ENCODE peak calls at places on chromosomes 4 and X, in six cellular contexts. A is sigmoid colon, O is stomach, C is breast epithelium, F is adrenal gland, W is Peyer's patch. I is an unnamed sample.

GRCh38 chr4:55069248-55069647 is 56.1 kb downstream of the KDR start:
- DNase-seq in A (no peak), O (no peak), C (no peak), F (no peak), W (no peak), I (no peak)

GRCh38 chrX:10615931-10616780 is 4.2 kb downstream of the MID1 start:
- DNase-seq in A (peak), O (peak), C (no peak), F (peak), W (peak), I (peak)

GRCh38 chr4:26753187-26753586 is 107.5 kb upstream of the STIM2 start:
- DNase-seq in A (no peak), O (no peak), C (no peak), F (no peak), W (no peak), I (no peak)

GRCh38 chr4:90792689-90793088 is 665.5 kb downstream of the CCSER1 start:
- DNase-seq in A (no peak), O (no peak), C (no peak), F (no peak), W (no peak), I (peak)

GRCh38 chr4:143375326-143376073 is 38.8 kb downstream of the GAB1 start:
- DNase-seq in A (no peak), O (no peak), C (no peak), F (peak), W (peak), I (peak)

GRCh38 chr4:176123710-176124407 is 58.2 kb downstream of the WDR17 start:
- DNase-seq in A (no peak), O (peak), C (no peak), F (peak), W (peak), I (peak)

GRCh38 chr4:148808416-148808815 is 366.2 kb upstream of the NR3C2 start:
- DNase-seq in A (no peak), O (no peak), C (no peak), F (no peak), W (no peak), I (no peak)

GRCh38 chrX:103817502-103817901 is 14.6 kb downstream of the RAB9B start:
- DNase-seq in A (no peak), O (no peak), C (no peak), F (no peak), W (no peak), I (peak)

GRCh38 chr4:74173321-74173720 is 15.4 kb downstream of the MTHFD2L start:
- DNase-seq in A (no peak), O (no peak), C (no peak), F (no peak), W (no peak), I (no peak)

GRCh38 chrX:108439961-108440696 is 491 bp downstream of the COL4A5 start:
- DNase-seq in A (no peak), O (no peak), C (no peak), F (peak), W (no peak), I (peak)

GRCh38 chr4:156321203-156321602 is 367.5 kb upstream of the CTSO start:
- DNase-seq in A (no peak), O (no peak), C (no peak), F (no peak), W (no peak), I (no peak)

GRCh38 chr4:75051431-75051830 is 118.5 kb downstream of the PARM1 start:
- DNase-seq in A (no peak), O (no peak), C (no peak), F (no peak), W (no peak), I (no peak)

GRCh38 chr4:16289872-16290554 is 63.7 kb upstream of the TAPT1 start:
- DNase-seq in A (no peak), O (no peak), C (no peak), F (no peak), W (no peak), I (peak)

GRCh38 chr4:825063-825968 is 613 bp downstream of the CPLX1 start:
- DNase-seq in A (peak), O (no peak), C (no peak), F (no peak), W (peak), I (peak)

GRCh38 chr4:185932491-185932890 is 120.5 kb upstream of the SORBS2 start:
- DNase-seq in A (no peak), O (no peak), C (no peak), F (no peak), W (no peak), I (no peak)

GRCh38 chr4:89161841-89162240 is 50.5 kb downstream of the TIGD2 start:
- DNase-seq in A (no peak), O (no peak), C (no peak), F (no peak), W (no peak), I (no peak)

GRCh38 chrX:139967300-139967699 is 2.0 kb upstream of the CXorf66 start:
- DNase-seq in A (no peak), O (no peak), C (no peak), F (no peak), W (no peak), I (peak)

GRCh38 chrX:19647731-19648588 is 132.7 kb upstream of the MAP3K15 start:
- DNase-seq in A (no peak), O (no peak), C (no peak), F (no peak), W (no peak), I (no peak)

GRCh38 chr4:18815779-18816173 is 794.2 kb upstream of the LCORL start:
- DNase-seq in A (no peak), O (no peak), C (no peak), F (no peak), W (no peak), I (no peak)

GRCh38 chr4:79964715-79965345 is 108.2 kb downstream of the ANTXR2 start:
- DNase-seq in A (peak), O (no peak), C (no peak), F (no peak), W (no peak), I (no peak)

GRCh38 chr4:151226004-151226932 is 50.7 kb upstream of the PRSS48 start:
- DNase-seq in A (no peak), O (no peak), C (no peak), F (no peak), W (no peak), I (no peak)

GRCh38 chrX:11273544-11273943 is 19.7 kb upstream of the AMELX start:
- DNase-seq in A (no peak), O (no peak), C (no peak), F (no peak), W (no peak), I (no peak)

GRCh38 chrX:20217906-20218305 is 48.8 kb downstream of the RPS6KA3 start:
- DNase-seq in A (no peak), O (no peak), C (no peak), F (no peak), W (no peak), I (peak)

GRCh38 chr4:102625232-102625930 is 124.2 kb downstream of the NFKB1 start:
- DNase-seq in A (no peak), O (peak), C (no peak), F (peak), W (peak), I (peak)

GRCh38 chr4:187417761-187418160 is 577.8 kb upstream of the ZFP42 start:
- DNase-seq in A (no peak), O (no peak), C (no peak), F (no peak), W (no peak), I (no peak)

GRCh38 chr4:2065106-2065930 is 6.2 kb downstream of the NAT8L start:
- DNase-seq in A (peak), O (no peak), C (no peak), F (no peak), W (no peak), I (no peak)

GRCh38 chr4:128355301-128355700 is 67.7 kb upstream of the PGRMC2 start:
- DNase-seq in A (no peak), O (no peak), C (no peak), F (peak), W (no peak), I (peak)

GRCh38 chrX:98362630-98363029 is 1478.9 kb downstream of the RPA4 start:
- DNase-seq in A (no peak), O (no peak), C (no peak), F (no peak), W (no peak), I (no peak)

GRCh38 chr4:152886201-152886600 is 49.9 kb upstream of the FHDC1 start:
- DNase-seq in A (no peak), O (no peak), C (no peak), F (no peak), W (no peak), I (no peak)

GRCh38 chr4:105895609-105896460 is 564 bp downstream of the NPNT start:
- DNase-seq in A (no peak), O (no peak), C (peak), F (no peak), W (peak), I (no peak)

GRCh38 chr4:9952415-9952950 is 68.8 kb downstream of the SLC2A9 start:
- DNase-seq in A (no peak), O (no peak), C (no peak), F (no peak), W (no peak), I (no peak)

GRCh38 chr4:9949573-9949972 is 71.7 kb downstream of the SLC2A9 start:
- DNase-seq in A (no peak), O (no peak), C (no peak), F (no peak), W (no peak), I (no peak)

GRCh38 chr4:9953089-9953488 is 68.2 kb downstream of the SLC2A9 start:
- DNase-seq in A (no peak), O (no peak), C (no peak), F (no peak), W (no peak), I (no peak)

DNA sequence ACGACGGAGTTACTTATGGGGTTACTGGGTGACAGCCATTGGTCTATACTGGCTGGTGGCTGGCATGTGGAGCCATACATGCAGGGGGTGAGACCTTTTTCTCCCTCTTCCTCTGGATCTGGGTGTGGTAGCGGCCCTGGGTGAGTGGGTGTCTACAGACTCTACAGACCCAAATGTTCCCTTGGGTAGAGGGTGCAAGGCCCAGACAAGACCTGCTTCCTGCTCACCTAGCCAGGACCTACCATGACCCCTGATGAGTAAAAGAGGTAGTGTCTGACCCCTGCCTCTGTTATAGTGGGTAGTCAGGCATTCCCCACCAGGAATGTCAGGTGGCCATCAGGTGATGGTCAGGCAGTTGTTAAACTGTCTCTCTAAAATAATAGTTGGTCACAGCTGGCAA is 66.8 kb downstream of the SLC2A9 start:
- DNase-seq in A (no peak), O (no peak), C (no peak), F (no peak), W (no peak), I (no peak)
- TF ChIP-seq POLR2A in A (no peak), O (no peak), C (no peak), F (no peak), W (no peak), I (no peak)

GRCh38 chrX:16882702-16883486 is 12.7 kb upstream of the RBBP7 start:
- DNase-seq in A (peak), O (peak), C (peak), F (peak), W (peak), I (peak)
- TF ChIP-seq POLR2A in A (no peak), O (no peak), C (no peak), F (peak), W (no peak), I (peak)

DNA sequence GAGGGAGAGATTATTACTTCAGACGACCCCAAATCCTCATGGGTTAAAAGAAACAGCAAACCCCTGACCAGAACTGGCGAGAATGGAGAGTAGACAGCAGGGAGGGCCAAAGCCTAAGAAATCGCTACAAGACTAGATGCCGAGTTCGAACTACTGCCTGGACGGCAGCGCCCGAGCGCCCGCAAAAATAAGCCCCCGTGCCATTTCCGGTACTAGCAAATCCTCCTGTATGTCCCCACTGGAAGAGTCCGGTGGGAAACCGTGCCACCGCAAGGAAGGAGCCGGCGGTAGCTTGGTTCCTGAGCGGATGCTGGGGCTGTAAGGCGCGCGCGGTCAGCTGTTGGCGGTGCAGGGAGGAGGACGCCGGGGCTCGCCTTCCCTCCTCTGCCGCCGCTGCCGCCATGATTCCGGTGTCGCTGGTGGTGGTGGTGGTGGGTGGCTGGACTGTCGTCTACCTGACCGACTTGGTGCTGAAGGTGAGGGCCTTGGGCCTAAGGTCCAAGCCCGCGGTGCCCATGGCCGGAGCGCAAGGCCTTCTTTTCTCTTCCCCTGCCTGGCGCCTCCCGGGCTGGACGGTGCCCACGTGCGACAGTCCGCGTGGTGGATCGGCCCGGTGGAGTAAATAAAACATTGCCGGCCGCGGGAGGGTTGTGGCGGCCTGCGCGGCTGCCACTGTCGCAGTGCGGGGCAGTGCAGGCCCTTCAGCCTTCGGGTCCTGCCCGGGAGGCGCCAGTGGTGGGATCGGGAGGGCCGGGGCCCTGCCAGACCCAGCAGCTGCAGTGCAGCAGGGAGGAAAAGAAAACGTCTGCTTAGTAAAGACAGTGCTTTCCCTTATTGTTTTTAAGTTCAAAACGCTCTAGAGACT is at the start of gene MBTPS2:
- DNase-seq in A (peak), O (peak), C (peak), F (peak), W (peak), I (peak)
- TF ChIP-seq POLR2A in A (peak), O (no peak), C (no peak), F (peak), W (peak), I (peak)

DNA sequence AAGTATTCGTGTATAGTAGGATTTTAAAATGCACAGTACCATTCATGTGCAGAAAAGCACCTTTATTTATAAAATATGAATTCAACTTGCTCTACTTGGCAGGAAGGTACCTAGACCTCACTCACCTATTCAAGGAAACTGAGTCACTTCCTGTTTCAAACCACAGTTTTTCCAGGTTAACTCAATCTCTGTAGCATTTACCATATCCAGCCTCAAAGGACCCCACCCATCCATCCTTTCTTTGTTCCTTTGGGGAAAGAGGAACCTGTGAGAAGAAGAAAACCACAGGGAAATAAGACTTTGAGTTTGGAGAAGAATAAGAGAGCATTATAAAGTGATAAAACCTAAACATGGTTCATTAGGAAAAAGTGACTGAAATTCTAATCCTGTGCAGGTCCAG is 250.7 kb downstream of the CBR4 start:
- DNase-seq in A (no peak), O (no peak), C (no peak), F (no peak), W (no peak), I (no peak)
- TF ChIP-seq POLR2A in A (no peak), O (no peak), C (no peak), F (no peak), W (no peak), I (no peak)

GRCh38 chrX:141814213-141814857 is 23.8 kb upstream of the MAGEC3 start:
- DNase-seq in A (no peak), O (peak), C (no peak), F (no peak), W (no peak), I (no peak)
- TF ChIP-seq POLR2A in A (no peak), O (no peak), C (no peak), F (no peak), W (no peak), I (no peak)

GRCh38 chrX:119989905-119990408 is 46.4 kb upstream of the NKAP start:
- DNase-seq in A (no peak), O (no peak), C (no peak), F (no peak), W (no peak), I (no peak)

GRCh38 chrX:119996069-119996468 is 52.5 kb upstream of the NKAP start:
- DNase-seq in A (no peak), O (no peak), C (no peak), F (no peak), W (no peak), I (no peak)

GRCh38 chrX:119990409-119990994 is 47.0 kb upstream of the NKAP start:
- DNase-seq in A (no peak), O (no peak), C (no peak), F (no peak), W (no peak), I (no peak)

GRCh38 chrX:119986203-119986602 is 42.7 kb upstream of the NKAP start:
- DNase-seq in A (no peak), O (no peak), C (no peak), F (no peak), W (no peak), I (no peak)

GRCh38 chrX:119990995-119991787 is 47.6 kb upstream of the NKAP start:
- DNase-seq in A (no peak), O (no peak), C (no peak), F (no peak), W (no peak), I (peak)
- TF ChIP-seq POLR2A in A (no peak), O (no peak), C (no peak), F (no peak), W (no peak), I (no peak)

DNA sequence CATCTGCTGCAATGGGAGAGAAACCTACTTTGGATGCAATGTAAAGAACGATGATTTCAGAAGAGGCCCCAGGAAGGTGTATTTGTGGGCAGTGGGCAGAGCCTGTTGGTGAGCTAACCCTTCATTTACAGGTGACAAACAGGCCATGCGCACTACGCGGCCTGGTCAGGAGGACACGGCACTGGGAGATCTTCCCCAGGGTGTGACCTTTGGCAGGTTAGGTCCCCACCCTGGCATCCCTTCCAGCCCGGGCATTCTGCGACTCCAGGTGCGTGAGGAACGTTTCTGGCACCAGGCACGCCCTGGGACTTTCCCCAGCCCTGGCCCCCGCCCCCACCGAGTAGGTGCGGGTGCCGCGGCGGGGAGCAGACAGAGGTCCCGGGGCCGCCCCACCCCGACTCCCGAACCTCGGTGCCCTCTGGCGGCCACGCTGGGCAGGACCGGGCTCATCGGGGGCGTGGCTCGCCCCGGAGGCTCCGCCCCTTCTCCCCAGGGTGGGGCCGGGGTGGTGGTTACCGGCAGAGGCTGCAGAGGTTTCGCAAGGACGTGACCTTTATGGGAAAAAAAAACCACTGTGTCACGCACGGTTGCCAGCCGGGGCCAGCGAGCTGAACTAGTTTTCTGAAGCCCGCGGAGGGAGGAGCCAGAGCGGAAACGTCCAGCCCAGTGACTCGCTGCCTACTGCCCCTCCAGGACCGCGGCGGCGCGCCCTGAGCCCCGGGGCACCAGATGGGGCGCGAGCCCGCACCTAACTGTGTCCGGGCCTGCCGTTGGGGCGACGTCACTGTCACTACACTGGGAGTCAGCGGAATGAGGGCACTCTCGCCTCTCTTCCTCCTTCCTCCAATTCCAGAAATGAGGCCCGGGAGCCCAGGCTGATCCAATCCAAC is 5.0 kb upstream of the NYX start:
- DNase-seq in A (peak), O (peak), C (peak), F (peak), W (peak), I (peak)
- TF ChIP-seq POLR2A in A (no peak), O (no peak), C (no peak), F (peak), W (no peak), I (no peak)

GRCh38 chrX:12954981-12955380 is 19.9 kb upstream of the TMSB4X start:
- DNase-seq in A (no peak), O (no peak), C (no peak), F (no peak), W (no peak), I (peak)
- TF ChIP-seq POLR2A in A (no peak), O (no peak), C (no peak), F (no peak), W (no peak), I (no peak)

DNA sequence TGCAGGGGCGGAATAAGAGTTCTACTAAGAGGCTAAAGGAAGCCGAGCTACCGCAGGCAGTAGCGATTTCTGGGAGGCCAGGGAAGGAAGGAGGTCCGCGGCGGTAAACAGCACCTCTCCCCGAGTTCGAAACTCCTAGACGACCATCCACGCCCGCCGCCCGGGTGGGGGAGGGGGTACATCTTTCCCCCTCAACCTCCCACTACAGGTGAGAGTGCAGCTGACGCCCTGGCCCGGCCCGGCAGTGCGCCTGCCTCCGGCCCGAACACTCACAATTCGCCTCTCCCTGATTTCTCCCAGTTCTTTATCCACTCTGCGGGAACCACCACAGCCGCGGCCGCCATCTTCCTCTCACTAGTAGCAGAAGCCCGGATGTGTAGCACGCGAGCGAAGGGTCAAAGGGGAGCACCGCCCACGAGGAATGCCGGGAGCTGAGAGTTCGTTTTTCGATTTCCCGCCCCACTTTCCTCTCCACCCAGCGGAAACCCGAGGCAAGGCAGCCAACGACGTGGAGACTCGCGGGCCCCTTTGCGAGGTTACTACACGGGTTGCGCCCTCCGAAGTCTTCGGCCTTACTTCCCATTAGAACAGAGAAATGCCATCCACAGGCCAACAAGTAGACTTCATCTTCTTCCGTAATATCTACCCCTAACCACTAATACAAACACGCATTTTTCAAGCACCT is at the start of gene THOC2:
- DNase-seq in A (peak), O (peak), C (peak), F (peak), W (peak), I (peak)
- TF ChIP-seq POLR2A in A (no peak), O (no peak), C (no peak), F (peak), W (peak), I (peak)

GRCh38 chrX:46545111-46546005 is at the start of gene ZNF674:
- DNase-seq in A (peak), O (peak), C (peak), F (peak), W (peak), I (peak)
- TF ChIP-seq POLR2A in A (no peak), O (no peak), C (peak), F (peak), W (peak), I (peak)

I was measured in erythroblast.